ENCODE peak calls at places on chromosomes 12 and 14, in five cellular contexts. G, F, A, J and I are unnamed samples.

GRCh38 chr12:27969901-27970390 is 2.6 kb downstream of the PTHLH start:
- DNase-seq in F (peak; percentile 82), J (peak; percentile 85), G (peak; percentile 47), A (peak; percentile 66), I (peak; percentile 38)

GRCh38 chr14:30210630-30211029 is 283.0 kb upstream of the PRKD1 start:
- DNase-seq in G (no peak), J (no peak), A (no peak), F (no peak), I (no peak)

GRCh38 chr12:70643927-70644326 is 6.7 kb upstream of the PTPRB start:
- DNase-seq in J (no peak), A (no peak), G (no peak), F (no peak), I (no peak)

GRCh38 chr12:110159671-110160245 is 35.6 kb downstream of the IFT81 start:
- DNase-seq in J (no peak), F (no peak), G (no peak), A (no peak), I (no peak)

GRCh38 chr12:32777776-32778175 is 22.1 kb upstream of the YARS2 start:
- DNase-seq in J (no peak), F (no peak), A (no peak), G (no peak), I (no peak)

GRCh38 chr14:70856851-70857498 is 47.7 kb upstream of the MAP3K9 start:
- DNase-seq in F (no peak), A (no peak), G (no peak), J (no peak), I (no peak)

GRCh38 chr14:22606380-22606779 is 8.3 kb downstream of the ABHD4 start:
- DNase-seq in J (no peak), G (no peak), F (no peak), A (no peak), I (peak; percentile 70)

GRCh38 chr12:103745962-103746361 is 95.1 kb downstream of the NT5DC3 start:
- DNase-seq in J (peak; percentile 13), F (peak; percentile 54), G (no peak), A (no peak), I (no peak)

GRCh38 chr14:53493310-53493709 is 340.2 kb upstream of the DDHD1 start:
- DNase-seq in A (no peak), G (no peak), J (no peak), F (no peak), I (no peak)

GRCh38 chr14:103594265-103594664 is 31.5 kb downstream of the COA8 start:
- DNase-seq in J (no peak), A (no peak), G (no peak), F (no peak), I (peak; percentile 70)

GRCh38 chr12:50751921-50752721 is 11.8 kb upstream of the ATF1 start:
- DNase-seq in A (no peak), F (no peak), G (no peak), J (no peak), I (no peak)

GRCh38 chr12:18703326-18703725 is 34.5 kb downstream of the PLCZ1 start:
- DNase-seq in F (no peak), J (no peak), G (no peak), A (no peak), I (no peak)

GRCh38 chr12:6020930-6021329 is 75.9 kb upstream of the ANO2 start:
- DNase-seq in J (no peak), G (no peak), A (peak; percentile 60), F (no peak), I (no peak)

GRCh38 chr12:87687362-87687761 is 341.8 kb downstream of the C12orf50 start:
- DNase-seq in G (no peak), J (no peak), F (no peak), A (peak; percentile 18), I (no peak)

GRCh38 chr14:101070540-101071492 is 167.3 kb upstream of the RTL1 start:
- DNase-seq in F (peak; percentile 38), G (no peak), J (no peak), A (no peak), I (no peak)

GRCh38 chr14:74605531-74606223 is 6.4 kb downstream of the LTBP2 start:
- DNase-seq in J (no peak), A (no peak), G (no peak), F (no peak), I (no peak)

GRCh38 chr12:112908548-112908947 is 1.8 kb downstream of the OAS1 start:
- DNase-seq in G (no peak), J (no peak), A (no peak), F (no peak), I (no peak)

GRCh38 chr14:68876976-68877375 is 84.1 kb upstream of the ZFP36L1 start:
- DNase-seq in F (no peak), J (no peak), G (no peak), A (no peak), I (no peak)

GRCh38 chr14:93007225-93007997 is 84.5 kb downstream of the CHGA start:
- DNase-seq in J (no peak), F (no peak), G (peak; percentile 28), A (no peak), I (no peak)

GRCh38 chr12:63396135-63396534 is 245.1 kb upstream of the AVPR1A start:
- DNase-seq in F (no peak), J (no peak), A (no peak), G (no peak), I (no peak)

GRCh38 chr12:54125950-54126695 is 62.7 kb downstream of the SMUG1 start:
- DNase-seq in G (no peak), J (no peak), F (peak; percentile 75), A (no peak), I (no peak)

GRCh38 chr12:57101892-57102695 is 9.1 kb downstream of the STAT6 start:
- DNase-seq in A (no peak), G (peak; percentile 66), J (peak; percentile 84), F (no peak), I (peak; percentile 99)

GRCh38 chr14:21092147-21093011 is 6.1 kb downstream of the ZNF219 start:
- DNase-seq in G (peak; percentile 74), F (peak; percentile 99), J (peak; percentile 78), A (peak; percentile 68), I (peak; percentile 72)

GRCh38 chr12:68224613-68225285 is 861 bp downstream of the IL26 start:
- DNase-seq in F (no peak), A (peak; percentile 33), G (no peak), J (no peak), I (no peak)

GRCh38 chr12:118219772-118220171 is 83.8 kb downstream of the PEBP1 start:
- DNase-seq in A (no peak), G (no peak), J (no peak), F (no peak), I (no peak)

GRCh38 chr12:41963398-41963797 is 181.3 kb downstream of the GXYLT1 start:
- DNase-seq in A (no peak), F (no peak), G (no peak), J (no peak), I (no peak)

GRCh38 chr12:41959271-41959670 is 185.4 kb downstream of the GXYLT1 start:
- DNase-seq in G (no peak), A (no peak), F (no peak), J (no peak), I (peak; percentile 14)

GRCh38 chr12:41965996-41966395 is 178.7 kb downstream of the GXYLT1 start:
- DNase-seq in G (no peak), F (no peak), J (no peak), A (no peak), I (no peak)

GRCh38 chr12:41966916-41967315 is 177.8 kb downstream of the GXYLT1 start:
- DNase-seq in F (no peak), A (peak; percentile 27), G (no peak), J (no peak), I (no peak)

DNA sequence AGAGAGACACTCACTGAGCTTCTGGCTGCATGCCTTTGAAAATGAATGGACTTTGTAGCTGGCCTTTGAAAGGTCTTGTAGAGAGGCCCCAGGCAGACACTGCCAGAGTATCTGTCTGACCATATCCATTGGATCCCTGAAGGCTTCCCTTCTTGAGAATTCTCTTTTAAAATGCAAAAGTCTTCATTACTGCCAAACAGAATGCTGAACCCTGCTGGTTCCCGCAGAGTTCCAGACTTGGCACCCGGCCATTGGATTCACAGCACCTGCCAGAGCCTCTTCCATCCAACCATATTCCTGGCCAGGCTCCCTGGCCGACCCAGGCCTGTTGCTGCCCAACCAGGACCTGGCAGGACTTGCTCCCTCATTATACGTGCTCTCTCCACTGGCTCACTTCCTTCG is 182.5 kb downstream of the GXYLT1 start:
- DNase-seq in J (no peak), A (no peak), F (no peak), G (no peak), I (no peak)
- TF ChIP-seq JUN in J (no peak), A (no peak), F (no peak), G (no peak), I (no peak)

GRCh38 chr14:32019271-32019670 is 57.8 kb upstream of the ARHGAP5 start:
- DNase-seq in G (no peak), F (no peak), J (no peak), A (no peak), I (no peak)

GRCh38 chr14:32020882-32021281 is 56.2 kb upstream of the ARHGAP5 start:
- DNase-seq in A (no peak), J (peak; percentile 28), G (no peak), F (no peak), I (no peak)

GRCh38 chr14:32017587-32017986 is 59.5 kb upstream of the ARHGAP5 start:
- DNase-seq in J (no peak), A (no peak), F (no peak), G (no peak), I (no peak)

GRCh38 chr14:32021341-32021740 is 55.8 kb upstream of the ARHGAP5 start:
- DNase-seq in J (no peak), A (no peak), F (no peak), G (no peak), I (no peak)

DNA sequence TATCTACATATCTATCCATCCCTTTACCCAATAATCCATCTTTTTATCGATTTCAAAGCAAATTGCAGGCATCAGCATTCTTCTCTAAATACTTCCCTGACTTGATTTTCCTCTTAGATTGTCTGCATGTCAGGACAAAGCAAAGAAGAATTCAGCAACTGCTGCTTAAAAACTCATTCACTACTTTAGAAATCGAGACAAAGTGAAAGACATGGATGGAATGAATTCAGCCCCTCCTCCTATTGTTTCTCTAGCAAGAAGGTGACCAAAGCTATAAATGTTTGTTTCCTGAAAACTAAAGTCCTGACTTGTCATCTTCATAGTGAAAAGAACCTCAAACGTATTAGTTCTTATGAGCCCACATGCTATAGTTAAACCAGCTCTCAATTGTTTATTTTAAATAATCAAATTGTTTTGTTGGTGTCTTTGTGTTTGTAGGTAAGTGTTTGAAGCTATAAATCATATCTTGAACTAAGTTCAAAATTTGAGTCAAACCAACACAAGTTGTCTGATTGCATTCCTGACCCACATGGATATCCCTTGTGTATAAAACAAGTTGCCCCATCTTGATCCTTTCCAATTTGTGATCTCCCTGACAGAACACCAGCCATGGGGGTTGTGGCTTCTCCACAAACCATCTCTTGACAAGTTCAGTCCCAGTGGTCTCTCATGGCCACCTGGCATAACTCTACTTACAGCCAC is 58.6 kb upstream of the ARHGAP5 start:
- DNase-seq in A (no peak), G (no peak), F (no peak), J (no peak), I (no peak)
- H3K4me2 ChIP-seq in A (no peak overlapping the region), G (no peak overlapping the region), F (no peak overlapping the region), J (no peak overlapping the region), I (no peak overlapping the region)

GRCh38 chr12:115349711-115350110 is 665.7 kb upstream of the TBX3 start:
- DNase-seq in J (no peak), G (no peak), A (no peak), F (no peak), I (no peak)
- TF ChIP-seq JUN in J (no peak), G (no peak), A (no peak), F (no peak), I (no peak)

GRCh38 chr12:88889326-88890110 is 309.2 kb upstream of the KITLG start:
- DNase-seq in F (no peak), G (no peak), J (no peak), A (peak; percentile 59), I (no peak)
- H3K4me2 ChIP-seq in F (no peak overlapping the region), G (no peak overlapping the region), J (no peak overlapping the region), A (no peak overlapping the region), I (no peak overlapping the region)

GRCh38 chr12:105812356-105812755 is 326.4 kb downstream of the NUAK1 start:
- DNase-seq in J (no peak), F (no peak), G (no peak), A (no peak), I (no peak)
- TF ChIP-seq JUN in J (no peak), F (no peak), G (no peak), A (no peak), I (no peak)